ENCODE peak calls at places on chromosome 16, in four cellular contexts. N, I, J and O are unnamed samples.

GRCh38 chr16:81401035-81401950 is 43.3 kb upstream of the CMIP start:
- DNase-seq in J (peak), N (peak), I (no peak), O (no peak)

GRCh38 chr16:20681821-20682736 is 15.4 kb downstream of the ACSM1 start:
- DNase-seq in I (no peak), J (no peak), N (peak), O (no peak)

GRCh38 chr16:70590722-70591438 is 55.5 kb upstream of the IL34 start:
- DNase-seq in I (no peak), N (no peak), J (no peak), O (no peak)

GRCh38 chr16:4690946-4691665 is 2.3 kb upstream of the NUDT16L1 start:
- DNase-seq in J (no peak), N (no peak), I (no peak), O (no peak)

GRCh38 chr16:10957771-10958486 is 13.6 kb downstream of the CLEC16A start:
- DNase-seq in N (no peak), J (no peak), I (no peak), O (no peak)

GRCh38 chr16:4263504-4264436 is 9.1 kb downstream of the TFAP4 start:
- DNase-seq in J (peak), I (peak), N (peak), O (no peak)

GRCh38 chr16:49952386-49952785 is 72.6 kb upstream of the CNEP1R1 start:
- DNase-seq in J (no peak), N (peak), I (no peak), O (no peak)

GRCh38 chr16:82341146-82341669 is 171.2 kb upstream of the MPHOSPH6 start:
- DNase-seq in N (no peak), I (no peak), J (no peak), O (no peak)

GRCh38 chr16:27639588-27640276 is 89.8 kb downstream of the KATNIP start:
- DNase-seq in I (peak), N (peak), J (peak), O (peak)

GRCh38 chr16:457732-458400 is 32.4 kb downstream of the RAB11FIP3 start:
- DNase-seq in J (no peak), N (no peak), I (no peak), O (no peak)

GRCh38 chr16:73202176-73202729 is 154.3 kb upstream of the ZFHX3 start:
- DNase-seq in I (no peak), J (peak), N (no peak), O (no peak)

GRCh38 chr16:11715246-11715947 is 27.3 kb downstream of the TXNDC11 start:
- DNase-seq in J (peak), N (no peak), I (no peak), O (no peak)

GRCh38 chr16:50121278-50121677 is 31.8 kb upstream of the TENT4B start:
- DNase-seq in I (no peak), N (no peak), J (no peak), O (peak)

GRCh38 chr16:50834701-50835100 is 92.8 kb downstream of the CYLD start:
- DNase-seq in N (no peak), I (no peak), J (no peak), O (no peak)

GRCh38 chr16:67277294-67277998 is 1.9 kb upstream of the PLEKHG4 start:
- DNase-seq in I (no peak), N (peak), J (peak), O (no peak)

GRCh38 chr16:67277999-67278772 is 1.1 kb upstream of the PLEKHG4 start:
- DNase-seq in J (peak), N (no peak), I (no peak), O (no peak)

GRCh38 chr16:67280090-67281015 is 1.0 kb downstream of the PLEKHG4 start:
- DNase-seq in J (no peak), I (no peak), N (no peak), O (no peak)

GRCh38 chr16:67278773-67279295 is 498 bp upstream of the PLEKHG4 start:
- DNase-seq in N (peak), I (peak), J (no peak), O (no peak)

GRCh38 chr16:67279296-67280089 is at the start of gene PLEKHG4:
- DNase-seq in N (peak), I (peak), J (peak), O (peak)
- TF ChIP-seq NR2C2 in N (no peak), I (peak), J (peak), O (no peak)

GRCh38 chr16:30028438-30029093 is 2.5 kb downstream of the TLCD3B start:
- DNase-seq in I (peak), J (no peak), N (peak), O (no peak)
- TF ChIP-seq NR2C2 in I (peak), J (no peak), N (no peak), O (no peak)

DNA sequence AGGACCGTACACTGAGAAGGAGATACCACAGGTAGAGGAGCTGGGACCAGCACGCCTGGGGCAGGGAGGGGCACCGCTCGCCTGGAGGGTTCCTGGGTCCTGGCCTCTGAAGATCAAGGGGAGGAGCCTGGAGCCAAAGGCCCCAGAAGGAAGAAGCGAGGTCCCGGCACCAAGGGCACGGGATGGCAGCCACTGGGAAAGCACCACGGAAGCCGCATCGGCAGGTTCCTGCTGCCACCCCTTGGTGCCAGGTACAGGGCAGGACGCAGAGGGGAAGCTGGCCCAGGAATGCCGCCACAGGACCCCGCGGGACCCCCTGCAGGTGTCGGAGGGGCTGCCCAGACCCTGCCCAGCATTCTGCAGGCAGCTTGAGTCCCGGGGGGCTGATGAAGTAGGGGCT is 42.5 kb upstream of the CBFA2T3 start:
- DNase-seq in N (no peak), J (no peak), I (no peak), O (no peak)
- TF ChIP-seq NR2C2 in N (no peak), J (no peak), I (no peak), O (no peak)

DNA sequence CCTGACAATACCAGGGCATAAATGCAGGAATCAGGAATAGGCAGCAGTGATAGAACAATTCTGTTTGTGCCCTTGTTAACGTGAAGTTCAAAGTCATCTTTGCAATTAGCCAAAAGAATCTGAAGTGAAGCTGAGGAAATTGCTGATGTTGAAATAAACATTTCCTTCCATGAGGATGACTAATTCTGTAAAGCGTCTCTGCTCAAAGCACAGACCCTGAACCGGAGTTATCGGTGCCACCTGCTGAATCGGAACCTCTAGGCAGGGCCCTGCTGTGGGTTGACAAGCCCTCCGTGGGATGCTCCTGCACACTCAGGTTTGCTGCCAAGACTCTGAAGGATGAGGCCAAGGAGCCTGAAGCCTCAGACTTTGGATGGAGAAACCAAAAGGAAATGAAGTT is 37.0 kb upstream of the CDH1 start:
- DNase-seq in I (no peak), N (no peak), J (peak), O (no peak)
- TF ChIP-seq NR2C2 in I (no peak), N (no peak), J (no peak), O (no peak)

DNA sequence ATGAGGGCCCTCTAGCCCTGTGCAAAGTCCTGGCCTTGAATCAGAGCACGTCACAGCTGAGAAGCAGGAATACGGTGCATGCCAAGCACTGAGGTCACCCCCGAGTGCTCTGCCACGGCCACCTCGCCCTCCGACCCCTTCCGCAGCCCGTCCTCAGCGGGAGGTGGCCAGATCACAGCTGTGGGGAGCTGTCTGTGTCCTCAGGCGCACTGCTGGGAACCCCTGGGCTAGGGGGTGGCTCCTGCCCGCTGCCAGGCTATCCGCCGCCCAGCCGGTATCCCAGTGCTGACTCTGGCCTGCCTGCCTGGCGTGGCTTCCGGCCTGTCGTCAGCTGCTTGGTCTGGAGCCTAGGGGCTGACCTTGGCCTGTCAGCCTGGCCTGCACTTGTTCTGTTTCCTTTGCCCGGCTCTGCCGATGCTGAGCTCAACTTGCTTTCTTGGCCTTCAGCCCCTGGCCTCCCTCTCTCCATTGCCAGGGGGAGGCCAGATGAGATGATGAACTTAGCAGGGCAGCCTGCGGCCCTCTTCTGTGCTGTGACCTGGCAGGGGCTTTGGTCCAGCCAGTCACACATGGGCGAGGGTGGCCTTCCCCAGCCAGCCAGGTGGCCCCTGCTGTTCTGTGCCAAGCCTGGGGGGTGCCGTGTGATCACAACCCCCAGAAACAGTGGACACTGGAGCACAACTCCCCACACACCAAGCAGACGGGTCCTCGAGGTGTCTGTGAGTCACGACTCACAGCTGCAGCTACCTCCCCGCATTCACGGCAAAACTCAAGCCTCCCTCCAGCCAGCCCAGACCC is 77.4 kb downstream of the ZDHHC7 start:
- DNase-seq in J (peak), I (no peak), N (no peak), O (no peak)
- TF ChIP-seq NR2C2 in J (peak), I (no peak), N (no peak), O (no peak)